ENCODE peak calls at places on chromosomes 13 and 19, in four cellular contexts. A, C, U and K are unnamed samples.

GRCh38 chr19:56350416-56351045 is 35.9 kb upstream of the ZSCAN5A start:
- DNase-seq in A (peak), C (peak), U (peak), K (peak)

GRCh38 chr13:88824218-88824617 is 1153.0 kb downstream of the SLITRK5 start:
- DNase-seq in A (no peak), C (no peak), U (no peak), K (no peak)

GRCh38 chr19:3336680-3337523 is 29.5 kb upstream of the NFIC start:
- DNase-seq in A (no peak), C (no peak), U (no peak), K (no peak)

GRCh38 chr13:80010286-80010831 is 330.6 kb downstream of the SPRY2 start:
- DNase-seq in A (no peak), C (peak), U (no peak), K (no peak)

GRCh38 chr13:88051746-88052482 is 380.7 kb downstream of the SLITRK5 start:
- DNase-seq in A (no peak), C (peak), U (no peak), K (no peak)

GRCh38 chr19:10615429-10616023 is 9.8 kb upstream of the SLC44A2 start:
- DNase-seq in A (no peak), C (no peak), U (no peak), K (no peak)

GRCh38 chr13:102017248-102017647 is 384.6 kb downstream of the FGF14 start:
- DNase-seq in A (no peak), C (peak), U (no peak), K (no peak)

GRCh38 chr19:3857449-3858003 is 11.3 kb downstream of the ZFR2 start:
- DNase-seq in A (no peak), C (peak), U (peak), K (peak)

GRCh38 chr19:30073152-30074000 is 131.3 kb downstream of the URI1 start:
- DNase-seq in A (no peak), C (no peak), U (no peak), K (no peak)

GRCh38 chr19:2084993-2085720 is 11.0 kb downstream of the MOB3A start:
- DNase-seq in A (peak), C (no peak), U (peak), K (peak)

GRCh38 chr19:33212773-33213172 is 12.9 kb downstream of the SLC7A10 start:
- DNase-seq in A (no peak), C (no peak), U (no peak), K (no peak)

GRCh38 chr13:54563286-54563685 is 1534.7 kb downstream of the OLFM4 start:
- DNase-seq in A (no peak), C (no peak), U (no peak), K (no peak)

GRCh38 chr19:4267101-4267900 is 11.8 kb upstream of the SHD start:
- DNase-seq in A (peak), C (peak), U (peak), K (peak)

GRCh38 chr19:6925801-6926751 is 38.7 kb downstream of the ADGRE1 start:
- DNase-seq in A (peak), C (no peak), U (no peak), K (peak)

GRCh38 chr19:52237197-52237596 is 32.2 kb upstream of the ZNF766 start:
- DNase-seq in A (no peak), C (no peak), U (no peak), K (no peak)

GRCh38 chr13:96769874-96770273 is 224.4 kb downstream of the OXGR1 start:
- DNase-seq in A (no peak), C (no peak), U (no peak), K (no peak)

GRCh38 chr13:111913790-111914189 is 153.2 kb upstream of the SOX1 start:
- DNase-seq in A (no peak), C (no peak), U (no peak), K (no peak)